ENCODE peak calls at places on chromosome 9, in eight cellular contexts. I, U, K, M, E, J, Q and Z are unnamed samples.
A peak's percentile ranks its signal among the peaks of the same experiment; 100 is the strongest.

GRCh38 chr9:18996191-18996590 is 36.8 kb downstream of the SAXO1 start:
- DNase-seq in K (no peak), Q (no peak), E (no peak), J (no peak), U (no peak), I (no peak), M (no peak), Z (no peak)

GRCh38 chr9:112719292-112719691 is 1.4 kb upstream of the INIP start:
- DNase-seq in M (no peak), E (no peak), J (no peak), Q (no peak), K (no peak), U (no peak), I (no peak), Z (no peak)

GRCh38 chr9:16653491-16654407 is 216.7 kb downstream of the BNC2 start:
- DNase-seq in Q (peak; percentile 19), I (no peak), K (no peak), E (peak; percentile 8), U (no peak), M (peak; percentile 22), J (no peak), Z (no peak)

GRCh38 chr9:136342191-136343120 is 15.1 kb downstream of the GPSM1 start:
- DNase-seq in Q (peak; percentile 87), J (peak; percentile 61), U (no peak), K (no peak), M (peak; percentile 80), E (peak; percentile 92), I (peak; percentile 91), Z (peak; percentile 43)

GRCh38 chr9:126802343-126803059 is 2.3 kb upstream of the ZBTB43 start:
- DNase-seq in E (no peak), K (peak; percentile 36), Q (no peak), U (no peak), I (peak; percentile 20), M (no peak), J (no peak), Z (no peak)

GRCh38 chr9:18665947-18666346 is 192.0 kb downstream of the ADAMTSL1 start:
- DNase-seq in E (no peak), I (no peak), U (no peak), K (no peak), Q (no peak), J (no peak), M (no peak), Z (no peak)

GRCh38 chr9:136016882-136017812 is 56.0 kb upstream of the UBAC1 start:
- DNase-seq in K (no peak), E (no peak), U (no peak), J (no peak), I (peak; percentile 68), Q (peak; percentile 27), M (peak; percentile 17), Z (no peak)

GRCh38 chr9:96232539-96233241 is 69.3 kb downstream of the HSD17B3 start:
- DNase-seq in E (peak; percentile 64), Q (peak; percentile 70), K (peak; percentile 61), I (no peak), U (peak; percentile 8), J (peak; percentile 32), M (peak; percentile 48), Z (peak; percentile 32)

GRCh38 chr9:131525643-131526565 is 5.2 kb downstream of the UCK1 start:
- DNase-seq in I (no peak), J (no peak), Q (no peak), M (no peak), E (no peak), K (no peak), U (no peak), Z (no peak)

GRCh38 chr9:94159069-94159915 is 75.0 kb downstream of the PTPDC1 start:
- DNase-seq in Q (peak; percentile 48), I (no peak), U (no peak), M (no peak), J (no peak), K (no peak), E (no peak), Z (no peak)

GRCh38 chr9:130186839-130187522 is 14.8 kb downstream of the NCS1 start:
- DNase-seq in K (peak; percentile 75), I (peak; percentile 69), Q (peak; percentile 69), U (no peak), M (no peak), E (peak; percentile 48), J (peak; percentile 14), Z (no peak)

GRCh38 chr9:94002316-94003140 is 47.4 kb upstream of the BARX1 start:
- DNase-seq in U (no peak), E (peak; percentile 84), M (no peak), J (no peak), Q (peak; percentile 46), K (peak; percentile 66), I (no peak), Z (peak; percentile 52)

GRCh38 chr9:88932766-88933165 is 58.5 kb upstream of the S1PR3 start:
- DNase-seq in M (no peak), I (no peak), K (no peak), J (no peak), E (no peak), U (no peak), Q (no peak), Z (no peak)

GRCh38 chr9:68711281-68711680 is 6.2 kb downstream of the PIP5K1B start:
- DNase-seq in J (no peak), Q (no peak), K (no peak), E (no peak), I (no peak), U (no peak), M (no peak), Z (no peak)

GRCh38 chr9:136609160-136609475 is 53.6 kb upstream of the EGFL7 start:
- DNase-seq in J (no peak), I (no peak), M (no peak), U (no peak), E (no peak), Q (no peak), K (no peak), Z (no peak)

GRCh38 chr9:76580832-76581231 is 121.8 kb downstream of the GCNT1 start:
- DNase-seq in K (no peak), M (no peak), I (no peak), U (no peak), J (no peak), Q (no peak), E (no peak), Z (no peak)

GRCh38 chr9:70263421-70263820 is 4.6 kb downstream of the SMC5 start:
- DNase-seq in Q (no peak), I (no peak), J (no peak), U (no peak), M (no peak), E (no peak), K (peak; percentile 43), Z (no peak)

GRCh38 chr9:119841005-119841404 is 471.8 kb upstream of the BRINP1 start:
- DNase-seq in U (no peak), M (no peak), K (no peak), Q (no peak), I (no peak), J (no peak), E (no peak), Z (no peak)

GRCh38 chr9:10479172-10479571 is 133.6 kb downstream of the PTPRD start:
- DNase-seq in E (peak; percentile 1), Q (peak; percentile 7), J (no peak), U (no peak), I (no peak), M (no peak), K (peak; percentile 17), Z (peak; percentile 16)
- TF ChIP-seq CTCF in E (no peak), Q (peak; percentile 68), J (no peak), U (no peak), I (peak; percentile 74), M (no peak), K (peak; percentile 55), Z (peak; percentile 40)

DNA sequence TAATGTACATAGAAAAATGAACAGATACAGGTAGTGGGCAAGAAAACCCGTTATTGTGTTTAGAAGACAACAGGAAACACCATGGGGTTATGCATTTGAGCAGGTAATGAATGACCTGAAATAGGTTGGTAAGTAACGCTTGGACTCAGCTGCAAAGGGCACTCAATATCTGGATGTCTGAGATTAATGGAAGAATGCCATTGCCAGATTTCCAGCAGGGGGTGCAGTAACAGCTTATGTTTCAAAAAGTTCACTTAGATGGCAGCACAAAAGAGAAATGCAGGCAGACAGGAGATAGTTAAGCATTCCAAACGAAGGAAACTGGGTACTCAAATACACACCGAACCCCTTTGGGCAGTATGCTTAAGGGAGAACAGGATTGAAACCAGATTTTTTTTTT is 285.5 kb upstream of the VLDLR start:
- DNase-seq in J (no peak), E (peak; percentile 12), U (no peak), K (no peak), M (no peak), I (no peak), Q (no peak), Z (peak; percentile 26)
- TF ChIP-seq CTCF in J (no peak), E (peak; percentile 34), U (peak; percentile 32), K (peak; percentile 44), M (peak; percentile 5), I (peak; percentile 46), Q (peak; percentile 50), Z (peak; percentile 54)

DNA sequence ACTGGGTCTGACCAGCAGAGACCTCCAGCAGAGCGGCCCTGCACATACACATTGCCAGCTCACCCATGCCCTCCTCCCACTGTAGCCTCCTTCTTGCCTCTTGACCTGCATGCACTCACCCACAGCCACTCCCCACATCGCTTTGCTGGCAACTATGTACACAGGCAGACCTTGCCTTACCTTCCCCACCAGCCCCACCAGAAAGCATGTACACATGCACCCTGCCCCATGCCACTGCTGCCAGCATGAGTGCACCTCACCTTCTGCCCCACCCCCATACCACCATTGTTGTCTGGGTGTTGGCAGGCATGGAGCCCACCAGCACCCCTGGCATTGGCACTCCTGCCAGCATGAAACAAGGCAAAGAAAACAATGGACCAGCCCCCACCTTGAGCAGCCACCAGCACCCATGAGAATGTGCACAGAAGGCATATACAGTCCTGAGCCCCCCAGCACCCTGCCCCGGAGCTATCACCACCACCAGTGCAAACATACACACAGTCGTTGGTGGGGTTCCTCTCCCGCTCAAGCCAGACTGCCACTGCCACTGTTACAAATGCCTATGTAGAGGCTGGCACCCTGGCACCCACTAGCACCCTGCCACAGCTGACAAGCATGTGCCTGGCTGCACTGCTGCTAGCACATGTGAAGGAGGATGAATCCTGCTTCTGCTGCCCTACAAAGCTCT is 171.4 kb upstream of the NR4A3 start:
- DNase-seq in K (no peak), Q (no peak), J (peak; percentile 14), E (no peak), M (no peak), U (no peak), I (no peak), Z (no peak)
- TF ChIP-seq CTCF in K (no peak), Q (no peak), J (no peak), E (no peak), M (no peak), U (no peak), I (no peak), Z (no peak)

GRCh38 chr9:108671794-108672193 is 184.0 kb downstream of the ACTL7B start:
- DNase-seq in U (peak; percentile 92), I (no peak), K (peak; percentile 30), Q (no peak), J (no peak), E (no peak), M (no peak), Z (no peak)

GRCh38 chr9:108673386-108673785 is 182.4 kb downstream of the ACTL7B start:
- DNase-seq in E (no peak), K (no peak), Q (no peak), I (no peak), M (no peak), U (no peak), J (no peak), Z (peak; percentile 5)

GRCh38 chr9:108668191-108668940 is 187.4 kb downstream of the ACTL7B start:
- DNase-seq in K (no peak), J (no peak), I (no peak), E (no peak), Q (no peak), U (no peak), M (no peak), Z (no peak)

GRCh38 chr9:108672475-108673065 is 183.2 kb downstream of the ACTL7B start:
- DNase-seq in K (peak; percentile 24), E (no peak), Q (no peak), U (no peak), J (no peak), M (no peak), I (no peak), Z (no peak)

GRCh38 chr9:108671156-108671555 is 184.6 kb downstream of the ACTL7B start:
- DNase-seq in K (peak; percentile 59), Q (no peak), I (no peak), M (no peak), U (no peak), E (no peak), J (no peak), Z (peak; percentile 14)
- TF ChIP-seq CTCF in K (peak; percentile 77), Q (peak; percentile 48), I (peak; percentile 54), M (no peak), U (peak; percentile 70), E (peak; percentile 39), J (no peak), Z (peak; percentile 52)